ENCODE peak calls at places on chromosomes 11 and 22, in six cellular contexts. H is K562, R is GM12891, K is GM12878, X is H1, D is HepG2. F is an unnamed sample.

GRCh38 chr11:95891423-95892177 is 32.3 kb downstream of the MTMR2 start:
- DNase-seq in H (no peak), R (no peak), K (no peak), X (no peak), D (no peak), F (no peak)

GRCh38 chr11:2205214-2205770 is 33.7 kb upstream of the TH start:
- DNase-seq in H (no peak), R (no peak), K (no peak), X (peak), D (no peak), F (peak)

GRCh38 chr11:102244681-102245409 is 72.4 kb upstream of the BIRC3 start:
- DNase-seq in H (no peak), R (no peak), K (no peak), X (no peak), D (no peak), F (no peak)

GRCh38 chr22:27596133-27596905 is 205.2 kb downstream of the MN1 start:
- DNase-seq in H (no peak), R (no peak), K (no peak), X (no peak), D (no peak), F (no peak)

GRCh38 chr11:45805305-45806071 is 539 bp downstream of the SLC35C1 start:
- DNase-seq in H (peak), R (no peak), K (no peak), X (peak), D (peak), F (no peak)

GRCh38 chr11:72589802-72590761 is 84.1 kb downstream of the PDE2A start:
- DNase-seq in H (peak), R (no peak), K (no peak), X (peak), D (peak), F (peak)

GRCh38 chr22:37027556-37027955 is 8.0 kb downstream of the MPST start:
- DNase-seq in H (no peak), R (no peak), K (no peak), X (no peak), D (no peak), F (no peak)

GRCh38 chr11:13207665-13208594 is 69.7 kb upstream of the BMAL1 start:
- DNase-seq in H (peak), R (no peak), K (no peak), X (peak), D (peak), F (no peak)

GRCh38 chr22:46465793-46466192 is 71.6 kb downstream of the CELSR1 start:
- DNase-seq in H (no peak), R (no peak), K (no peak), X (no peak), D (no peak), F (no peak)

GRCh38 chr22:30198152-30198845 is 48.3 kb downstream of the LIF start:
- DNase-seq in H (no peak), R (no peak), K (no peak), X (no peak), D (no peak), F (no peak)

GRCh38 chr22:48886604-48887393 is 940.9 kb downstream of the BRD1 start:
- DNase-seq in H (no peak), R (no peak), K (no peak), X (no peak), D (no peak), F (no peak)

GRCh38 chr11:84800755-84801346 is 826.3 kb downstream of the DLG2 start:
- DNase-seq in H (no peak), R (no peak), K (no peak), X (no peak), D (peak), F (no peak)

GRCh38 chr11:1274501-1274900 is 34.9 kb downstream of the TOLLIP start:
- DNase-seq in H (no peak), R (no peak), K (no peak), X (no peak), D (no peak), F (no peak)

GRCh38 chr22:46537946-46538815 is 761 bp upstream of the CELSR1 start:
- DNase-seq in H (no peak), R (no peak), K (no peak), X (peak), D (no peak), F (no peak)

GRCh38 chr11:65419460-65419772 is 3.2 kb upstream of the NEAT1 start:
- DNase-seq in H (no peak), R (no peak), K (no peak), X (no peak), D (no peak), F (no peak)

GRCh38 chr11:107713009-107713408 is 1.2 kb upstream of the SLN start:
- DNase-seq in H (no peak), R (no peak), K (no peak), X (no peak), D (no peak), F (no peak)

GRCh38 chr11:23974046-23974445 is 522.8 kb upstream of the LUZP2 start:
- DNase-seq in H (no peak), R (no peak), K (no peak), X (no peak), D (no peak), F (no peak)

GRCh38 chr22:37138879-37139561 is 10.7 kb downstream of the IL2RB start:
- DNase-seq in H (no peak), R (no peak), K (no peak), X (no peak), D (no peak), F (no peak)

GRCh38 chr11:75547617-75548054 is 14.4 kb upstream of the SERPINH1 start:
- DNase-seq in H (peak), R (no peak), K (no peak), X (peak), D (peak), F (peak)

GRCh38 chr11:124748481-124749338 is 3.3 kb downstream of the VSIG2 start:
- DNase-seq in H (no peak), R (no peak), K (no peak), X (no peak), D (no peak), F (no peak)
- TF ChIP-seq POLR2AphosphoS5 in H (no peak), R (no peak), K (no peak), X (no peak), D (no peak), F (no peak)

GRCh38 chr11:8021920-8022319 is 34.8 kb downstream of the EIF3F start:
- DNase-seq in H (no peak), R (no peak), K (no peak), X (no peak), D (no peak), F (no peak)
- TF ChIP-seq TAF1 in H (no peak), R (no peak), K (no peak), X (no peak), D (no peak), F (no peak)

DNA sequence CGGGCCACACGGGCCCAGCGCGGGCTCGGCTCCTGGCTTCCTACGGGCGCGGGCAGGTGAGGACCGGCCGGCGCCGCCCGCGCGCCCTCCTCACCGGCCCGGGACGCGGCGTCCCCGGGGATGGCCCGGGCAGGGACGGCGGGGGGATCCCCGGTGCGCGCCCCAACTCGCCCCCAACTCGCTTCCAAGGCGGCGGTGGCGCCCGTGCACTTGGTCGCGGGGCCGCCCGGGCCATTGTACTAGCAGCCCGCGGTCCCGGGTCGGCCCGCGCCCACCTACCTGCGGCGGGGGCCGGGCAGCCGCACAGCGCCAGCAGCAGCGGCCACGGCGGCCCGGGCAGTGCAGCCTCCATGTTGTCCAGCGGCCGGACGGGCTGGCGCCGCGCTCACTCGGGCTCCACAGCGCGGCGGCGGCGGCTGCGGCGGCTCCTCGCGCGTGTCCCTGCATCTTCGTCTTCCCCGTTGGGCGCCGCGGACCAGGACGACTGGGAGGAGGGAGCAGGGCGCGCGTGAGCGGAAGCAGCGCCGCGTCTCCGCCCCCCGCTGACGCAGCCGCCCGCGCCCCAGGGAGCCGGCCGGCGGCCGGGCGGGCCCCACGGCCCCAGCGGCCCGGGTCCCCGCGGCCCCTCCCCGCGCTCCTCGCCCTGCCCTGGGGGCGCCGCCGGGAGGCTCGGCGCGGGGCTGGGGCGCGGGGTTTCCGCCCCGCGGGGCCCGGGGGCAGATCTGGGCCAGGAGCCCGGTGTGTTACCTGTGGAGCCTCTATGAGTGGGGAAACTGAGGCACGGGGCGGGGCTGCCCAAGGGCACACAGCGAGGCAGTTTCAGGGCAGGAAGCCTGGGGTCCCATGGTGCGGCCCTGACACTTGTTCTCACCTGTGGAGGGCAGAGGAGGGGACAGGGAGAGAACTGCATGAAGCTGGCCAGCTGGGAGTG is 159.3 kb upstream of the GRK3 start:
- DNase-seq in H (peak), R (peak), K (no peak), X (no peak), D (peak), F (peak)
- TF ChIP-seq POLR2A in H (no peak), R (no peak), K (peak), X (no peak), D (no peak), F (peak)

GRCh38 chr11:71555508-71555907 is 7.3 kb downstream of the KRTAP5-9 start:
- DNase-seq in H (no peak), R (no peak), K (no peak), X (no peak), D (no peak), F (no peak)
- TF ChIP-seq POLR2AphosphoS5 in H (no peak), R (no peak), K (no peak), X (no peak), D (no peak), F (no peak)

GRCh38 chr22:33070600-33070999 is 12.4 kb upstream of the SYN3 start:
- DNase-seq in H (no peak), R (no peak), K (no peak), X (no peak), D (no peak), F (no peak)

GRCh38 chr22:33076368-33076767 is 18.2 kb upstream of the SYN3 start:
- DNase-seq in H (no peak), R (no peak), K (no peak), X (no peak), D (no peak), F (no peak)

DNA sequence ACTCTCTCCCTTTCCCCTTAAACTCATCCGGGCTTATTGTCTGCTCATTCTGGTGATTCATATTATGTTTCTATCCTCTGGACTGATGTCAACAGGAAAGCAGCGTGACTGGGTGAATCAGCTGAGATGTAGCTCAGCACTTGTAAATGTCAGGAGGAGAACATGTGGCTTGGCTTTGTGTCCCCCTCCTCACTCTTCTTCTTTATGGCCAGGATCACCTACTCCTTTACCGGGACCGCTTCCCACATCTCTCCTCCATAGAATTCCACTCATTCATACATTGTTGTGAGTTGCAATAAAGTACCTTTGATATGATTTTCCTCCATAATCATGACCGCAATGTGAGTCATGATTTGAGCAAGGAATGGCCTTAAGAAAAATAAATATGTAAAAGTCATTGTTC is 15.8 kb upstream of the SYN3 start:
- DNase-seq in H (no peak), R (no peak), K (no peak), X (no peak), D (no peak), F (no peak)
- TF ChIP-seq TAF1 in H (no peak), R (no peak), K (no peak), X (no peak), D (no peak), F (no peak)

GRCh38 chr11:120334894-120335462 is 1.2 kb upstream of the ARHGEF12 start:
- DNase-seq in H (peak), R (peak), K (peak), X (peak), D (peak), F (peak)

GRCh38 chr11:120336641-120337132 is 474 bp downstream of the ARHGEF12 start:
- DNase-seq in H (peak), R (no peak), K (no peak), X (peak), D (no peak), F (peak)

GRCh38 chr11:120334332-120334731 is 1.9 kb upstream of the ARHGEF12 start:
- DNase-seq in H (no peak), R (no peak), K (no peak), X (no peak), D (no peak), F (no peak)

GRCh38 chr11:120335928-120336640 is at the start of gene ARHGEF12:
- DNase-seq in H (peak), R (peak), K (peak), X (peak), D (peak), F (peak)

GRCh38 chr11:120335596-120335927 is 651 bp upstream of the ARHGEF12 start:
- DNase-seq in H (no peak), R (peak), K (no peak), X (no peak), D (no peak), F (peak)
- TF ChIP-seq POLR2A in H (no peak), R (no peak), K (no peak), X (no peak), D (no peak), F (no peak)

GRCh38 chr22:20867179-20868099 is 8.6 kb downstream of the SNAP29 start:
- DNase-seq in H (peak), R (no peak), K (no peak), X (no peak), D (peak), F (no peak)
- TF ChIP-seq POLR2AphosphoS5 in H (no peak), R (no peak), K (no peak), X (no peak), D (no peak), F (no peak)

GRCh38 chr11:61947486-61948210 is 2.5 kb upstream of the BEST1 start:
- DNase-seq in H (peak), R (peak), K (no peak), X (peak), D (peak), F (peak)
- TF ChIP-seq TAF1 in H (no peak), R (no peak), K (no peak), X (no peak), D (no peak), F (no peak)

F was measured in GM12892.